ENCODE peak calls at places on chromosomes 6 and 20, in ten cellular contexts. V is Right ventricle myocardium superior, Y is anterior cingulate cortex, G is GM12865, C is heart left ventricle, R is kidney tubule cell, I is neural crest cell, Z is T-helper 1 cell, A is HS-5, E is midbrain. W is an unnamed sample.

GRCh38 chr6:71513036-71513435 is 224.4 kb downstream of the OGFRL1 start:
- DNase-seq in R (no peak), G (no peak), C (no peak), I (no peak), E (no peak), V (no peak), Z (no peak), Y (no peak), A (no peak), W (no peak)

GRCh38 chr6:137849709-137850093 is 17.4 kb upstream of the TNFAIP3 start:
- DNase-seq in G (peak), A (no peak), Y (no peak), I (no peak), E (no peak), V (no peak), C (no peak), Z (no peak), R (no peak), W (no peak)

GRCh38 chr6:25769983-25770382 is 15.4 kb downstream of the SLC17A4 start:
- DNase-seq in Y (no peak), R (peak), Z (no peak), C (no peak), V (no peak), G (no peak), A (peak), I (no peak), E (no peak), W (no peak)

GRCh38 chr6:130423044-130423443 is 57.2 kb downstream of the TMEM200A start:
- DNase-seq in A (no peak), E (no peak), G (no peak), Y (no peak), I (no peak), Z (no peak), C (no peak), V (no peak), R (no peak), W (no peak)

GRCh38 chr6:134534708-134535149 is 216.8 kb upstream of the SGK1 start:
- DNase-seq in R (peak), I (no peak), A (no peak), G (no peak), Z (no peak), V (no peak), E (no peak), C (no peak), Y (no peak), W (no peak)

GRCh38 chr6:36364669-36365479 is 22.6 kb downstream of the ETV7 start:
- DNase-seq in G (peak), A (no peak), Z (no peak), E (no peak), Y (no peak), C (no peak), I (no peak), V (no peak), R (peak), W (peak)

GRCh38 chr6:17032595-17033591 is 69.0 kb upstream of the STMND1 start:
- DNase-seq in Y (peak), G (no peak), C (peak), I (no peak), Z (no peak), A (peak), R (peak), V (no peak), E (peak), W (no peak)

GRCh38 chr6:148152244-148152643 is 190.4 kb upstream of the SASH1 start:
- DNase-seq in R (peak), Y (no peak), E (no peak), V (no peak), C (no peak), G (no peak), A (no peak), Z (no peak), I (no peak), W (no peak)

GRCh38 chr20:40727960-40728359 is 38.9 kb upstream of the MAFB start:
- DNase-seq in V (no peak), C (no peak), R (no peak), Y (no peak), E (no peak), A (no peak), I (no peak), G (no peak), Z (no peak), W (no peak)

GRCh38 chr20:1912056-1912455 is 16.8 kb downstream of the SIRPA start:
- DNase-seq in R (no peak), G (no peak), I (no peak), A (no peak), Z (no peak), V (peak), E (no peak), C (peak), Y (peak), W (no peak)

GRCh38 chr6:21469213-21469612 is 124.3 kb upstream of the SOX4 start:
- DNase-seq in E (no peak), A (no peak), V (no peak), C (no peak), Y (no peak), Z (no peak), R (no peak), I (no peak), G (no peak), W (no peak)

GRCh38 chr20:56383334-56383733 is 8.7 kb downstream of the AURKA start:
- DNase-seq in C (no peak), Y (no peak), V (no peak), Z (no peak), E (no peak), R (no peak), I (no peak), G (no peak), A (no peak), W (no peak)

GRCh38 chr6:116251568-116252384 is 2.1 kb downstream of the TSPYL4 start:
- DNase-seq in E (no peak), I (no peak), V (peak), A (no peak), C (no peak), Z (no peak), G (no peak), R (peak), Y (no peak), W (no peak)

GRCh38 chr6:117304446-117304845 is 39.1 kb downstream of the VGLL2 start:
- DNase-seq in Z (no peak), Y (no peak), C (no peak), E (no peak), I (no peak), R (no peak), A (no peak), G (no peak), V (no peak), W (no peak)

GRCh38 chr6:27871919-27872633 is 40.1 kb downstream of the OR2B2 start:
- DNase-seq in A (peak), Y (no peak), I (peak), C (peak), R (peak), G (peak), V (peak), Z (peak), E (peak), W (peak)

GRCh38 chr6:159961523-159961922 is 7.4 kb upstream of the IGF2R start:
- DNase-seq in E (no peak), G (peak), Y (no peak), Z (no peak), I (no peak), R (peak), C (no peak), A (no peak), V (no peak), W (no peak)

GRCh38 chr6:112251170-112251945 is 3.0 kb downstream of the LAMA4 start:
- DNase-seq in I (no peak), Z (no peak), V (peak), A (no peak), Y (no peak), E (peak), R (peak), G (no peak), C (peak), W (no peak)

GRCh38 chr6:69936674-69937363 is 70.5 kb downstream of the COL19A1 start:
- DNase-seq in G (no peak), Z (no peak), R (peak), C (no peak), I (no peak), A (peak), V (no peak), E (no peak), Y (no peak), W (no peak)

GRCh38 chr20:44114755-44115044 is 72.3 kb downstream of the JPH2 start:
- DNase-seq in C (no peak), Y (no peak), I (no peak), R (no peak), G (no peak), V (no peak), A (no peak), Z (no peak), E (no peak), W (no peak)

GRCh38 chr20:44526129-44526528 is 4.3 kb upstream of the SERINC3 start:
- DNase-seq in R (peak), A (peak), Z (no peak), Y (no peak), E (no peak), G (no peak), V (no peak), I (no peak), C (no peak), W (no peak)

GRCh38 chr6:43744931-43745727 is 24.9 kb upstream of the VEGFA start:
- DNase-seq in A (no peak), E (no peak), G (no peak), I (no peak), C (no peak), Z (no peak), V (no peak), R (no peak), Y (no peak), W (no peak)

GRCh38 chr20:20034486-20034885 is 17.3 kb downstream of the NAA20 start:
- DNase-seq in I (no peak), G (no peak), Z (no peak), Y (no peak), R (no peak), A (no peak), V (no peak), C (no peak), E (no peak), W (no peak)

GRCh38 chr20:25199473-25200265 is 4.2 kb downstream of the ENTPD6 start:
- DNase-seq in A (no peak), C (no peak), E (no peak), Z (no peak), R (no peak), Y (no peak), G (no peak), V (no peak), I (no peak), W (no peak)

GRCh38 chr6:25066593-25066992 is 130.8 kb upstream of the RIPOR2 start:
- DNase-seq in I (no peak), C (no peak), E (no peak), R (no peak), V (no peak), A (no peak), Y (no peak), Z (no peak), G (no peak), W (no peak)

GRCh38 chr6:159134701-159135364 is 34.4 kb upstream of the FNDC1 start:
- DNase-seq in E (peak), Z (peak), C (peak), R (peak), I (peak), Y (peak), G (peak), A (no peak), V (no peak), W (peak)

GRCh38 chr6:132768051-132768517 is 10.4 kb upstream of the VNN2 start:
- DNase-seq in Z (no peak), V (peak), C (peak), I (peak), R (peak), E (no peak), Y (no peak), G (peak), A (no peak), W (peak)

GRCh38 chr20:12555369-12555768 is 453.4 kb upstream of the SPTLC3 start:
- DNase-seq in Z (no peak), G (no peak), E (no peak), C (no peak), V (no peak), Y (no peak), A (no peak), R (no peak), I (no peak), W (no peak)

GRCh38 chr6:157313531-157314467 is 9.5 kb downstream of the TMEM242 start:
- DNase-seq in C (no peak), A (no peak), V (no peak), Y (no peak), E (no peak), I (no peak), G (peak), R (no peak), Z (no peak), W (no peak)

GRCh38 chr20:51651921-51652549 is 109.5 kb upstream of the NFATC2 start:
- DNase-seq in Y (no peak), Z (no peak), C (no peak), I (no peak), V (no peak), G (no peak), E (no peak), R (no peak), A (no peak), W (no peak)